ENCODE peak calls at places on chromosome 11, in eight cellular contexts. One of them, this sample, is unnamed.

GRCh38 chr11:95599959-95600586 is 189.5 kb downstream of the FAM76B start:
- DNase-seq in neural progenitor cell: peak; percentile 12
- DNase-seq in Karpas-422: no peak
- DNase-seq in right cardiac atrium: no peak
- DNase-seq in breast epithelium: no peak
- DNase-seq in LNCaP clone FGC: no peak
- DNase-seq in HL-60: no peak
- DNase-seq in epithelial cell of esophagus: no peak
- DNase-seq in this sample: no peak

GRCh38 chr11:69504576-69505420 is 23.3 kb downstream of the LINC01488 start:
- DNase-seq in neural progenitor cell: no peak
- DNase-seq in breast epithelium: no peak
- DNase-seq in HL-60: no peak
- DNase-seq in right cardiac atrium: no peak
- DNase-seq in epithelial cell of esophagus: no peak
- DNase-seq in Karpas-422: no peak
- DNase-seq in LNCaP clone FGC: no peak
- DNase-seq in this sample: no peak

GRCh38 chr11:32343325-32344008 is 91.9 kb downstream of the WT1 start:
- DNase-seq in Karpas-422: no peak
- DNase-seq in epithelial cell of esophagus: no peak
- DNase-seq in LNCaP clone FGC: no peak
- DNase-seq in breast epithelium: no peak
- DNase-seq in neural progenitor cell: no peak
- DNase-seq in right cardiac atrium: no peak
- DNase-seq in HL-60: no peak
- DNase-seq in this sample: no peak

GRCh38 chr11:43664295-43664694 is 16.2 kb upstream of the HSD17B12 start:
- DNase-seq in epithelial cell of esophagus: no peak
- DNase-seq in breast epithelium: no peak
- DNase-seq in right cardiac atrium: no peak
- DNase-seq in HL-60: no peak
- DNase-seq in Karpas-422: no peak
- DNase-seq in neural progenitor cell: no peak
- DNase-seq in LNCaP clone FGC: no peak
- DNase-seq in this sample: no peak

GRCh38 chr11:116180806-116181600 is 591.8 kb downstream of the BUD13 start:
- DNase-seq in right cardiac atrium: no peak
- DNase-seq in LNCaP clone FGC: no peak
- DNase-seq in neural progenitor cell: no peak
- DNase-seq in Karpas-422: no peak
- DNase-seq in HL-60: no peak
- DNase-seq in breast epithelium: no peak
- DNase-seq in epithelial cell of esophagus: no peak
- DNase-seq in this sample: no peak

GRCh38 chr11:91913407-91913806 is 311.2 kb upstream of the FAT3 start:
- DNase-seq in breast epithelium: no peak
- DNase-seq in LNCaP clone FGC: no peak
- DNase-seq in neural progenitor cell: no peak
- DNase-seq in right cardiac atrium: no peak
- DNase-seq in HL-60: no peak
- DNase-seq in Karpas-422: no peak
- DNase-seq in epithelial cell of esophagus: no peak
- DNase-seq in this sample: no peak

GRCh38 chr11:72239296-72239848 is 4.6 kb downstream of the PHOX2A start:
- DNase-seq in Karpas-422: peak; percentile 54
- DNase-seq in LNCaP clone FGC: no peak
- DNase-seq in HL-60: no peak
- DNase-seq in epithelial cell of esophagus: peak; percentile 23
- DNase-seq in neural progenitor cell: peak; percentile 73
- DNase-seq in right cardiac atrium: peak; percentile 77
- DNase-seq in breast epithelium: peak; percentile 46
- DNase-seq in this sample: peak; percentile 47

GRCh38 chr11:29190313-29190712 is 826.5 kb downstream of the KCNA4 start:
- DNase-seq in Karpas-422: no peak
- DNase-seq in LNCaP clone FGC: no peak
- DNase-seq in HL-60: no peak
- DNase-seq in breast epithelium: no peak
- DNase-seq in neural progenitor cell: no peak
- DNase-seq in epithelial cell of esophagus: peak; percentile 42
- DNase-seq in right cardiac atrium: no peak
- DNase-seq in this sample: no peak

GRCh38 chr11:77082838-77083552 is 16.2 kb downstream of the CAPN5 start:
- DNase-seq in breast epithelium: no peak
- DNase-seq in HL-60: no peak
- DNase-seq in LNCaP clone FGC: no peak
- DNase-seq in epithelial cell of esophagus: no peak
- DNase-seq in Karpas-422: no peak
- DNase-seq in right cardiac atrium: peak; percentile 69
- DNase-seq in neural progenitor cell: no peak
- DNase-seq in this sample: peak; percentile 79

GRCh38 chr11:126815111-126815510 is 185.5 kb downstream of the KIRREL3 start:
- DNase-seq in LNCaP clone FGC: no peak
- DNase-seq in right cardiac atrium: no peak
- DNase-seq in HL-60: no peak
- DNase-seq in epithelial cell of esophagus: no peak
- DNase-seq in neural progenitor cell: no peak
- DNase-seq in Karpas-422: no peak
- DNase-seq in breast epithelium: no peak
- DNase-seq in this sample: no peak

GRCh38 chr11:133977067-133977681 is 20.4 kb upstream of the IGSF9B start:
- DNase-seq in neural progenitor cell: no peak
- DNase-seq in Karpas-422: peak; percentile 69
- DNase-seq in right cardiac atrium: no peak
- DNase-seq in LNCaP clone FGC: no peak
- DNase-seq in epithelial cell of esophagus: no peak
- DNase-seq in breast epithelium: no peak
- DNase-seq in HL-60: no peak
- DNase-seq in this sample: no peak

GRCh38 chr11:35050596-35050995 is 88.4 kb upstream of the CD44 start:
- DNase-seq in Karpas-422: no peak
- DNase-seq in breast epithelium: no peak
- DNase-seq in HL-60: peak; percentile 50
- DNase-seq in LNCaP clone FGC: no peak
- DNase-seq in neural progenitor cell: no peak
- DNase-seq in right cardiac atrium: no peak
- DNase-seq in epithelial cell of esophagus: no peak
- DNase-seq in this sample: peak; percentile 26

GRCh38 chr11:134754823-134755198 is 342.8 kb upstream of the B3GAT1 start:
- DNase-seq in breast epithelium: no peak
- DNase-seq in neural progenitor cell: no peak
- DNase-seq in Karpas-422: no peak
- DNase-seq in LNCaP clone FGC: no peak
- DNase-seq in right cardiac atrium: no peak
- DNase-seq in epithelial cell of esophagus: no peak
- DNase-seq in HL-60: no peak
- DNase-seq in this sample: no peak

GRCh38 chr11:95229199-95230053 is 1.6 kb downstream of the SESN3 start:
- DNase-seq in neural progenitor cell: no peak
- DNase-seq in epithelial cell of esophagus: peak; percentile 46
- DNase-seq in HL-60: no peak
- DNase-seq in right cardiac atrium: no peak
- DNase-seq in breast epithelium: no peak
- DNase-seq in LNCaP clone FGC: no peak
- DNase-seq in Karpas-422: peak; percentile 65
- DNase-seq in this sample: peak; percentile 56

GRCh38 chr11:47154738-47155570 is 21.7 kb downstream of the ARFGAP2 start:
- DNase-seq in breast epithelium: no peak
- DNase-seq in epithelial cell of esophagus: no peak
- DNase-seq in Karpas-422: no peak
- DNase-seq in right cardiac atrium: no peak
- DNase-seq in LNCaP clone FGC: no peak
- DNase-seq in neural progenitor cell: no peak
- DNase-seq in HL-60: no peak
- DNase-seq in this sample: no peak

GRCh38 chr11:47306484-47306844 is 36.5 kb downstream of the MADD start:
- DNase-seq in LNCaP clone FGC: no peak
- DNase-seq in right cardiac atrium: no peak
- DNase-seq in epithelial cell of esophagus: no peak
- DNase-seq in breast epithelium: no peak
- DNase-seq in Karpas-422: no peak
- DNase-seq in neural progenitor cell: no peak
- DNase-seq in HL-60: no peak
- DNase-seq in this sample: no peak

GRCh38 chr11:72493426-72494108 is 59.2 kb upstream of the CLPB start:
- DNase-seq in Karpas-422: no peak
- DNase-seq in right cardiac atrium: no peak
- DNase-seq in HL-60: no peak
- DNase-seq in LNCaP clone FGC: no peak
- DNase-seq in epithelial cell of esophagus: no peak
- DNase-seq in neural progenitor cell: peak; percentile 33
- DNase-seq in breast epithelium: no peak
- DNase-seq in this sample: peak; percentile 48

GRCh38 chr11:70078796-70079616 is 889 bp downstream of the ANO1 start:
- DNase-seq in neural progenitor cell: peak; percentile 36
- DNase-seq in LNCaP clone FGC: no peak
- DNase-seq in Karpas-422: no peak
- DNase-seq in breast epithelium: no peak
- DNase-seq in right cardiac atrium: no peak
- DNase-seq in epithelial cell of esophagus: no peak
- DNase-seq in HL-60: no peak
- DNase-seq in this sample: no peak

GRCh38 chr11:10303558-10304363 is 1.1 kb upstream of the ADM start:
- DNase-seq in Karpas-422: no peak
- DNase-seq in epithelial cell of esophagus: peak; percentile 90
- DNase-seq in HL-60: peak; percentile 70
- DNase-seq in breast epithelium: peak; percentile 52
- DNase-seq in neural progenitor cell: peak; percentile 41
- DNase-seq in right cardiac atrium: no peak
- DNase-seq in LNCaP clone FGC: no peak
- DNase-seq in this sample: peak; percentile 65

GRCh38 chr11:7605544-7605943 is 67.8 kb downstream of the CYB5R2 start:
- DNase-seq in right cardiac atrium: no peak
- DNase-seq in breast epithelium: no peak
- DNase-seq in LNCaP clone FGC: no peak
- DNase-seq in Karpas-422: no peak
- DNase-seq in neural progenitor cell: no peak
- DNase-seq in HL-60: no peak
- DNase-seq in epithelial cell of esophagus: peak; percentile 69
- DNase-seq in this sample: peak; percentile 58

GRCh38 chr11:61103851-61104423 is 1.6 kb downstream of the CD5 start:
- DNase-seq in breast epithelium: no peak
- DNase-seq in LNCaP clone FGC: no peak
- DNase-seq in neural progenitor cell: no peak
- DNase-seq in epithelial cell of esophagus: no peak
- DNase-seq in right cardiac atrium: no peak
- DNase-seq in HL-60: no peak
- DNase-seq in Karpas-422: no peak
- DNase-seq in this sample: no peak

GRCh38 chr11:62805991-62806441 is 776 bp upstream of the NXF1 start:
- DNase-seq in Karpas-422: peak; percentile 77
- DNase-seq in right cardiac atrium: no peak
- DNase-seq in HL-60: peak; percentile 21
- DNase-seq in breast epithelium: no peak
- DNase-seq in epithelial cell of esophagus: peak; percentile 54
- DNase-seq in neural progenitor cell: peak; percentile 60
- DNase-seq in LNCaP clone FGC: no peak
- DNase-seq in this sample: peak; percentile 41

GRCh38 chr11:107018902-107019493 is 722 bp upstream of the GUCY1A2 start:
- DNase-seq in breast epithelium: no peak
- DNase-seq in neural progenitor cell: peak; percentile 93
- DNase-seq in Karpas-422: no peak
- DNase-seq in HL-60: peak; percentile 60
- DNase-seq in right cardiac atrium: peak; percentile 49
- DNase-seq in LNCaP clone FGC: peak; percentile 30
- DNase-seq in epithelial cell of esophagus: peak; percentile 82
- DNase-seq in this sample: peak; percentile 84

GRCh38 chr11:13479688-13480087 is 16.1 kb downstream of the PTH start:
- DNase-seq in LNCaP clone FGC: no peak
- DNase-seq in Karpas-422: no peak
- DNase-seq in HL-60: no peak
- DNase-seq in breast epithelium: no peak
- DNase-seq in right cardiac atrium: no peak
- DNase-seq in neural progenitor cell: no peak
- DNase-seq in epithelial cell of esophagus: no peak
- DNase-seq in this sample: no peak

GRCh38 chr11:111569476-111569875 is 29.0 kb downstream of the LAYN start:
- DNase-seq in LNCaP clone FGC: no peak
- DNase-seq in HL-60: no peak
- DNase-seq in right cardiac atrium: no peak
- DNase-seq in neural progenitor cell: no peak
- DNase-seq in breast epithelium: no peak
- DNase-seq in Karpas-422: no peak
- DNase-seq in epithelial cell of esophagus: no peak
- DNase-seq in this sample: no peak

GRCh38 chr11:35352107-35352888 is 67.1 kb downstream of the SLC1A2 start:
- DNase-seq in epithelial cell of esophagus: peak; percentile 67
- DNase-seq in neural progenitor cell: no peak
- DNase-seq in LNCaP clone FGC: no peak
- DNase-seq in breast epithelium: no peak
- DNase-seq in HL-60: no peak
- DNase-seq in right cardiac atrium: peak; percentile 55
- DNase-seq in Karpas-422: no peak
- DNase-seq in this sample: peak; percentile 51

GRCh38 chr11:19199766-19200165 is 2.0 kb downstream of the CSRP3 start:
- DNase-seq in breast epithelium: no peak
- DNase-seq in epithelial cell of esophagus: no peak
- DNase-seq in HL-60: no peak
- DNase-seq in neural progenitor cell: no peak
- DNase-seq in LNCaP clone FGC: no peak
- DNase-seq in right cardiac atrium: no peak
- DNase-seq in Karpas-422: no peak
- DNase-seq in this sample: peak; percentile 13
- H3K4me3 ChIP-seq in breast epithelium: no peak overlapping the region
- H3K4me3 ChIP-seq in epithelial cell of esophagus: no peak overlapping the region
- H3K4me3 ChIP-seq in HL-60: no peak overlapping the region
- H3K4me3 ChIP-seq in neural progenitor cell: no peak overlapping the region
- H3K4me3 ChIP-seq in LNCaP clone FGC: no peak overlapping the region
- H3K4me3 ChIP-seq in right cardiac atrium: peak overlapping the region; percentile 67
- H3K4me3 ChIP-seq in Karpas-422: no peak overlapping the region
- H3K4me3 ChIP-seq in this sample: no peak overlapping the region

GRCh38 chr11:66100272-66101037 is 30.4 kb downstream of the PACS1 start:
- DNase-seq in HL-60: peak; percentile 86
- DNase-seq in LNCaP clone FGC: peak; percentile 53
- DNase-seq in epithelial cell of esophagus: peak; percentile 52
- DNase-seq in right cardiac atrium: peak; percentile 53
- DNase-seq in neural progenitor cell: no peak
- DNase-seq in Karpas-422: peak; percentile 87
- DNase-seq in breast epithelium: peak; percentile 78
- DNase-seq in this sample: peak; percentile 24
- H3K4me3 ChIP-seq in HL-60: no peak overlapping the region
- H3K4me3 ChIP-seq in LNCaP clone FGC: no peak overlapping the region
- H3K4me3 ChIP-seq in epithelial cell of esophagus: no peak overlapping the region
- H3K4me3 ChIP-seq in right cardiac atrium: no peak overlapping the region
- H3K4me3 ChIP-seq in neural progenitor cell: no peak overlapping the region
- H3K4me3 ChIP-seq in Karpas-422: peak overlapping the region; percentile 16
- H3K4me3 ChIP-seq in breast epithelium: peak overlapping the region; percentile 2
- H3K4me3 ChIP-seq in this sample: no peak overlapping the region

GRCh38 chr11:1869427-1870325 is 16.8 kb downstream of the LSP1 start:
- DNase-seq in Karpas-422: no peak
- DNase-seq in LNCaP clone FGC: no peak
- DNase-seq in neural progenitor cell: peak; percentile 30
- DNase-seq in right cardiac atrium: peak; percentile 45
- DNase-seq in breast epithelium: no peak
- DNase-seq in HL-60: peak; percentile 31
- DNase-seq in epithelial cell of esophagus: no peak
- DNase-seq in this sample: no peak
- H3K4me3 ChIP-seq in Karpas-422: no peak overlapping the region
- H3K4me3 ChIP-seq in LNCaP clone FGC: no peak overlapping the region
- H3K4me3 ChIP-seq in neural progenitor cell: no peak overlapping the region
- H3K4me3 ChIP-seq in right cardiac atrium: peak overlapping the region; percentile 8
- H3K4me3 ChIP-seq in breast epithelium: peak overlapping the region; percentile 40
- H3K4me3 ChIP-seq in HL-60: no peak overlapping the region
- H3K4me3 ChIP-seq in epithelial cell of esophagus: no peak overlapping the region
- H3K4me3 ChIP-seq in this sample: no peak overlapping the region

GRCh38 chr11:33692013-33692504 is 8.6 kb downstream of the C11orf91 start:
- DNase-seq in LNCaP clone FGC: peak; percentile 61
- DNase-seq in breast epithelium: peak; percentile 87
- DNase-seq in epithelial cell of esophagus: peak; percentile 95
- DNase-seq in HL-60: no peak
- DNase-seq in right cardiac atrium: peak; percentile 77
- DNase-seq in neural progenitor cell: peak; percentile 22
- DNase-seq in Karpas-422: no peak
- DNase-seq in this sample: peak; percentile 99
- H3K4me3 ChIP-seq in LNCaP clone FGC: no peak overlapping the region
- H3K4me3 ChIP-seq in breast epithelium: no peak overlapping the region
- H3K4me3 ChIP-seq in epithelial cell of esophagus: no peak overlapping the region
- H3K4me3 ChIP-seq in HL-60: no peak overlapping the region
- H3K4me3 ChIP-seq in right cardiac atrium: no peak overlapping the region
- H3K4me3 ChIP-seq in neural progenitor cell: no peak overlapping the region
- H3K4me3 ChIP-seq in Karpas-422: no peak overlapping the region
- H3K4me3 ChIP-seq in this sample: peak overlapping the region; percentile 25